ENCODE peak calls at places on chromosome 7, in five cellular contexts. O is RCC 7860, Z is psoas muscle, L is GM04504, X is ELF-1. U is an unnamed sample.

GRCh38 chr7:130276796-130277762 is 10.4 kb downstream of the CPA2 start:
- DNase-seq in O (no peak), Z (no peak), L (no peak), X (no peak), U (no peak)

GRCh38 chr7:120060875-120061274 is 212.1 kb upstream of the KCND2 start:
- DNase-seq in O (no peak), Z (no peak), L (no peak), X (no peak), U (no peak)

GRCh38 chr7:100897111-100897608 is 1.5 kb upstream of the ACHE start:
- DNase-seq in O (no peak), Z (peak), L (no peak), X (no peak), U (peak)

GRCh38 chr7:130721486-130722277 is 12.3 kb downstream of the KLF14 start:
- DNase-seq in O (peak), Z (peak), L (peak), X (peak), U (peak)

GRCh38 chr7:10998984-10999757 is 25.5 kb downstream of the PHF14 start:
- DNase-seq in O (no peak), Z (no peak), L (no peak), X (peak), U (no peak)

GRCh38 chr7:55192718-55193117 is 172.4 kb upstream of the LANCL2 start:
- DNase-seq in O (peak), Z (no peak), L (peak), X (no peak), U (no peak)

GRCh38 chr7:41188163-41189130 is 514.4 kb downstream of the INHBA start:
- DNase-seq in O (peak), Z (no peak), L (peak), X (no peak), U (no peak)

GRCh38 chr7:107972075-107972482 is 30.9 kb downstream of the LAMB1 start:
- DNase-seq in O (no peak), Z (no peak), L (peak), X (no peak), U (no peak)

GRCh38 chr7:129188372-129188891 is at the start of gene SMO:
- DNase-seq in O (no peak), Z (peak), L (no peak), X (peak), U (peak)

GRCh38 chr7:34208878-34209621 is 303.7 kb downstream of the BMPER start:
- DNase-seq in O (no peak), Z (peak), L (no peak), X (no peak), U (no peak)

GRCh38 chr7:7984424-7984823 is 15.8 kb downstream of the GLCCI1 start:
- DNase-seq in O (no peak), Z (no peak), L (no peak), X (no peak), U (no peak)

GRCh38 chr7:92633211-92633906 is 43.2 kb upstream of the FAM133B start:
- DNase-seq in O (peak), Z (no peak), L (peak), X (peak), U (no peak)

GRCh38 chr7:99006739-99007424 is 128.6 kb downstream of the TRRAP start:
- DNase-seq in O (no peak), Z (no peak), L (no peak), X (no peak), U (peak)

GRCh38 chr7:71132521-71133231 is 732 bp downstream of the GALNT17 start:
- DNase-seq in O (no peak), Z (peak), L (no peak), X (peak), U (peak)